ENCODE peak calls at places on chromosomes 16 and 17, in nine cellular contexts. One of them, this sample, is unnamed.

GRCh38 chr16:726438-727290 is at the start of the genes CCDC78 and HAGHL:
- DNase-seq in foreskin fibroblast: peak
- DNase-seq in astrocyte of the spinal cord: peak
- DNase-seq in stomach: peak
- DNase-seq in colonic mucosa: peak
- DNase-seq in fibroblast of the aortic adventitia: no peak
- DNase-seq in psoas muscle: no peak
- DNase-seq in breast epithelium: no peak
- DNase-seq in HAP-1: peak
- DNase-seq in this sample: no peak

GRCh38 chr17:1110844-1111598 is 68.8 kb downstream of the ABR start:
- DNase-seq in foreskin fibroblast: peak
- DNase-seq in astrocyte of the spinal cord: peak
- DNase-seq in stomach: no peak
- DNase-seq in colonic mucosa: peak
- DNase-seq in fibroblast of the aortic adventitia: peak
- DNase-seq in psoas muscle: peak
- DNase-seq in breast epithelium: peak
- DNase-seq in HAP-1: peak
- DNase-seq in this sample: peak

GRCh38 chr16:1865902-1866690 is 5.9 kb downstream of the MEIOB start:
- DNase-seq in foreskin fibroblast: no peak
- DNase-seq in astrocyte of the spinal cord: no peak
- DNase-seq in stomach: no peak
- DNase-seq in colonic mucosa: no peak
- DNase-seq in fibroblast of the aortic adventitia: no peak
- DNase-seq in psoas muscle: no peak
- DNase-seq in breast epithelium: no peak
- DNase-seq in HAP-1: no peak
- DNase-seq in this sample: no peak

GRCh38 chr16:630815-631405 is at the start of gene WFIKKN1:
- DNase-seq in foreskin fibroblast: peak
- DNase-seq in astrocyte of the spinal cord: no peak
- DNase-seq in stomach: peak
- DNase-seq in colonic mucosa: peak
- DNase-seq in fibroblast of the aortic adventitia: no peak
- DNase-seq in psoas muscle: peak
- DNase-seq in breast epithelium: no peak
- DNase-seq in HAP-1: no peak
- DNase-seq in this sample: no peak

GRCh38 chr16:57092786-57093301 is 461 bp downstream of the CPNE2 start:
- DNase-seq in foreskin fibroblast: peak
- DNase-seq in astrocyte of the spinal cord: no peak
- DNase-seq in stomach: peak
- DNase-seq in colonic mucosa: peak
- DNase-seq in fibroblast of the aortic adventitia: no peak
- DNase-seq in psoas muscle: peak
- DNase-seq in breast epithelium: no peak
- DNase-seq in HAP-1: peak
- DNase-seq in this sample: no peak

GRCh38 chr16:87723224-87723619 is 42.6 kb downstream of the KLHDC4 start:
- DNase-seq in foreskin fibroblast: peak
- DNase-seq in astrocyte of the spinal cord: peak
- DNase-seq in stomach: peak
- DNase-seq in colonic mucosa: no peak
- DNase-seq in fibroblast of the aortic adventitia: peak
- DNase-seq in psoas muscle: peak
- DNase-seq in breast epithelium: no peak
- DNase-seq in HAP-1: no peak
- DNase-seq in this sample: peak

GRCh38 chr16:85490971-85491771 is 122.0 kb upstream of the GSE1 start:
- DNase-seq in foreskin fibroblast: no peak
- DNase-seq in astrocyte of the spinal cord: no peak
- DNase-seq in stomach: peak
- DNase-seq in colonic mucosa: peak
- DNase-seq in fibroblast of the aortic adventitia: no peak
- DNase-seq in psoas muscle: no peak
- DNase-seq in breast epithelium: no peak
- DNase-seq in HAP-1: no peak
- DNase-seq in this sample: no peak

GRCh38 chr17:27569884-27570577 is 61.0 kb upstream of the LGALS9 start:
- DNase-seq in foreskin fibroblast: no peak
- DNase-seq in astrocyte of the spinal cord: no peak
- DNase-seq in stomach: no peak
- DNase-seq in colonic mucosa: no peak
- DNase-seq in fibroblast of the aortic adventitia: no peak
- DNase-seq in psoas muscle: peak
- DNase-seq in breast epithelium: no peak
- DNase-seq in HAP-1: no peak
- DNase-seq in this sample: no peak

GRCh38 chr16:77043076-77043475 is 147.9 kb upstream of the MON1B start:
- DNase-seq in foreskin fibroblast: peak
- DNase-seq in astrocyte of the spinal cord: peak
- DNase-seq in stomach: no peak
- DNase-seq in colonic mucosa: no peak
- DNase-seq in fibroblast of the aortic adventitia: peak
- DNase-seq in psoas muscle: no peak
- DNase-seq in breast epithelium: no peak
- DNase-seq in HAP-1: no peak
- DNase-seq in this sample: peak

GRCh38 chr17:48592097-48592496 is 1.5 kb downstream of the HOXB5 start:
- DNase-seq in foreskin fibroblast: no peak
- DNase-seq in astrocyte of the spinal cord: no peak
- DNase-seq in stomach: no peak
- DNase-seq in colonic mucosa: no peak
- DNase-seq in fibroblast of the aortic adventitia: no peak
- DNase-seq in psoas muscle: no peak
- DNase-seq in breast epithelium: no peak
- DNase-seq in HAP-1: no peak
- DNase-seq in this sample: no peak

GRCh38 chr17:15447928-15448579 is 19.4 kb downstream of the CDRT4 start:
- DNase-seq in foreskin fibroblast: peak
- DNase-seq in astrocyte of the spinal cord: no peak
- DNase-seq in stomach: no peak
- DNase-seq in colonic mucosa: no peak
- DNase-seq in fibroblast of the aortic adventitia: no peak
- DNase-seq in psoas muscle: no peak
- DNase-seq in breast epithelium: no peak
- DNase-seq in HAP-1: no peak
- DNase-seq in this sample: no peak

GRCh38 chr17:58052951-58053715 is 30.1 kb upstream of the DYNLL2 start:
- DNase-seq in foreskin fibroblast: peak
- DNase-seq in astrocyte of the spinal cord: no peak
- DNase-seq in stomach: no peak
- DNase-seq in colonic mucosa: no peak
- DNase-seq in fibroblast of the aortic adventitia: no peak
- DNase-seq in psoas muscle: no peak
- DNase-seq in breast epithelium: no peak
- DNase-seq in HAP-1: no peak
- DNase-seq in this sample: no peak

GRCh38 chr17:31068291-31068690 is 26.5 kb upstream of the NF1 start:
- DNase-seq in foreskin fibroblast: peak
- DNase-seq in astrocyte of the spinal cord: no peak
- DNase-seq in stomach: peak
- DNase-seq in colonic mucosa: peak
- DNase-seq in fibroblast of the aortic adventitia: no peak
- DNase-seq in psoas muscle: no peak
- DNase-seq in breast epithelium: no peak
- DNase-seq in HAP-1: peak
- DNase-seq in this sample: no peak

GRCh38 chr16:12321363-12321762 is 344.8 kb downstream of the SNX29 start:
- DNase-seq in foreskin fibroblast: no peak
- DNase-seq in astrocyte of the spinal cord: no peak
- DNase-seq in stomach: no peak
- DNase-seq in colonic mucosa: no peak
- DNase-seq in fibroblast of the aortic adventitia: no peak
- DNase-seq in psoas muscle: no peak
- DNase-seq in breast epithelium: no peak
- DNase-seq in HAP-1: no peak
- DNase-seq in this sample: no peak

GRCh38 chr16:1861730-1862129 is 10.2 kb downstream of the MEIOB start:
- DNase-seq in foreskin fibroblast: no peak
- DNase-seq in astrocyte of the spinal cord: no peak
- DNase-seq in stomach: no peak
- DNase-seq in colonic mucosa: no peak
- DNase-seq in fibroblast of the aortic adventitia: no peak
- DNase-seq in psoas muscle: no peak
- DNase-seq in breast epithelium: no peak
- DNase-seq in HAP-1: no peak
- DNase-seq in this sample: no peak

GRCh38 chr16:52611817-52612673 is 65.1 kb upstream of the TOX3 start:
- DNase-seq in foreskin fibroblast: no peak
- DNase-seq in astrocyte of the spinal cord: no peak
- DNase-seq in stomach: peak
- DNase-seq in colonic mucosa: peak
- DNase-seq in fibroblast of the aortic adventitia: no peak
- DNase-seq in psoas muscle: no peak
- DNase-seq in breast epithelium: no peak
- DNase-seq in HAP-1: no peak
- DNase-seq in this sample: no peak

GRCh38 chr16:15054357-15055140 is 1.3 kb downstream of the NTAN1 start:
- DNase-seq in foreskin fibroblast: no peak
- DNase-seq in astrocyte of the spinal cord: no peak
- DNase-seq in stomach: no peak
- DNase-seq in colonic mucosa: no peak
- DNase-seq in fibroblast of the aortic adventitia: no peak
- DNase-seq in psoas muscle: no peak
- DNase-seq in breast epithelium: no peak
- DNase-seq in HAP-1: no peak
- DNase-seq in this sample: no peak

GRCh38 chr16:86865866-86866675 is 287.7 kb downstream of the FOXL1 start:
- DNase-seq in foreskin fibroblast: peak
- DNase-seq in astrocyte of the spinal cord: no peak
- DNase-seq in stomach: no peak
- DNase-seq in colonic mucosa: no peak
- DNase-seq in fibroblast of the aortic adventitia: no peak
- DNase-seq in psoas muscle: peak
- DNase-seq in breast epithelium: peak
- DNase-seq in HAP-1: no peak
- DNase-seq in this sample: no peak

GRCh38 chr16:22183901-22184614 is 21.8 kb downstream of the SDR42E2 start:
- DNase-seq in foreskin fibroblast: no peak
- DNase-seq in astrocyte of the spinal cord: no peak
- DNase-seq in stomach: no peak
- DNase-seq in colonic mucosa: no peak
- DNase-seq in fibroblast of the aortic adventitia: no peak
- DNase-seq in psoas muscle: no peak
- DNase-seq in breast epithelium: no peak
- DNase-seq in HAP-1: no peak
- DNase-seq in this sample: no peak

GRCh38 chr16:28935333-28935732 is 3.6 kb downstream of the CD19 start:
- DNase-seq in foreskin fibroblast: no peak
- DNase-seq in astrocyte of the spinal cord: no peak
- DNase-seq in stomach: no peak
- DNase-seq in colonic mucosa: no peak
- DNase-seq in fibroblast of the aortic adventitia: no peak
- DNase-seq in psoas muscle: no peak
- DNase-seq in breast epithelium: no peak
- DNase-seq in HAP-1: no peak
- DNase-seq in this sample: no peak
- H3K4me3 ChIP-seq in foreskin fibroblast: no peak
- H3K4me3 ChIP-seq in astrocyte of the spinal cord: no peak
- H3K4me3 ChIP-seq in stomach: no peak
- H3K4me3 ChIP-seq in colonic mucosa: no peak
- H3K4me3 ChIP-seq in fibroblast of the aortic adventitia: no peak
- H3K4me3 ChIP-seq in psoas muscle: no peak
- H3K4me3 ChIP-seq in breast epithelium: no peak
- H3K4me3 ChIP-seq in HAP-1: no peak
- H3K4me3 ChIP-seq in this sample: no peak

DNA sequence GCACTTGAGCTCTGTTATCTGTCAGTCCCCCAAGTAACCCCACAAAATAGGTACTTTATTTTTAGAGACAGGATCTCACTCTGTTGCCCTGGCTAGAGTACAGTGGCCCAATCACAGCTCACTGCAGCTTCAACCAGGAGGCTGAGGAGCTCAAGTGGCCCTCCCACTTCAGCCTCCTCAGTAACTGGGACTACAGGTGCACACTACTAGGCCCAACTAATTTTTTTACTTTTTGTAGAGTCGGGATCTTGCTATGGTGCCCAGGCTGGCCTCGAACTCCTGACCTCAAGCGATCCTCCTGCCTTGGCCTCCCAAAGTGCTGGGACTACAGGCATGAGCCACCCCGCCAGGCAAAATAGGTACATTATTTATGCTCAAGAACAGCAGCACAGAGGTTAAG is 99.6 kb downstream of the MGAT5B start:
- DNase-seq in foreskin fibroblast: no peak
- DNase-seq in astrocyte of the spinal cord: no peak
- DNase-seq in stomach: no peak
- DNase-seq in colonic mucosa: no peak
- DNase-seq in fibroblast of the aortic adventitia: no peak
- DNase-seq in psoas muscle: no peak
- DNase-seq in breast epithelium: no peak
- DNase-seq in HAP-1: no peak
- DNase-seq in this sample: no peak
- H3K4me3 ChIP-seq in foreskin fibroblast: no peak
- H3K4me3 ChIP-seq in astrocyte of the spinal cord: no peak
- H3K4me3 ChIP-seq in stomach: no peak
- H3K4me3 ChIP-seq in colonic mucosa: no peak
- H3K4me3 ChIP-seq in fibroblast of the aortic adventitia: no peak
- H3K4me3 ChIP-seq in psoas muscle: no peak
- H3K4me3 ChIP-seq in breast epithelium: no peak
- H3K4me3 ChIP-seq in HAP-1: no peak
- H3K4me3 ChIP-seq in this sample: no peak

DNA sequence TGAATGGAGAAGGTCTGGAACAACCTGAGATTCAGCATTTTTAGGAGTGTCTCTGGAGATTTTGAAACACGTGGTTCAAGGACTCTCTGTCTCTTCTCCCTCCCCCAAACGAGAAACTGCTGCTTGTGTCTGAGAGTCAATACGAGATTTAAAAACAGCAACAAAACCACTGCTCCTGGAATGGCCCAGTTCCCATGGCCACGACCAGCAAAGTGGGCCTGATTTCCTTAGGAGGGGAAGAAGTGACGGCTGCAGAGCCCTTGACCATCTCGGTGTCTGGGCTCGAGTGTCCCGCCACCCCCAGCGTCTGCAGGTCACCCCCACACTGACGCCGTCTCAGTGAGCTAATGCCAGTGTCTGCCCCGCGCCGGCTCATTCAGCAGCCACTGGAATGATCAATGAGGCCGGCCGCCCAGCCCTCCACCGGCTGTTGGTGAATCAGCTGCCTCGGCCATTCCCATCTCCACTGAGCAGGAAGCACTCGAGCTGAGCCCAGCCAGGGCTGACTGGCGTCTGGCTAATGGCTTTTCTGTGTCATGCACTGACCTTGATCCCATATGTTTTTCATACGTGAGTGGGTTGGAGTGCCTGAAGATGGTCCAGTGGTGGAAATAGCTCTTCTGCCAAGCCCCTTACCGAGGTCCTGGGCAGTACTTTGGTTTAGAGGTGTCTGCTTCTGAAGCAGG is 151.8 kb downstream of the PITPNC1 start:
- DNase-seq in foreskin fibroblast: peak
- DNase-seq in astrocyte of the spinal cord: peak
- DNase-seq in stomach: peak
- DNase-seq in colonic mucosa: peak
- DNase-seq in fibroblast of the aortic adventitia: peak
- DNase-seq in psoas muscle: peak
- DNase-seq in breast epithelium: no peak
- DNase-seq in HAP-1: no peak
- DNase-seq in this sample: peak
- H3K4me3 ChIP-seq in foreskin fibroblast: peak
- H3K4me3 ChIP-seq in astrocyte of the spinal cord: peak
- H3K4me3 ChIP-seq in stomach: peak
- H3K4me3 ChIP-seq in colonic mucosa: peak
- H3K4me3 ChIP-seq in fibroblast of the aortic adventitia: peak
- H3K4me3 ChIP-seq in psoas muscle: peak
- H3K4me3 ChIP-seq in breast epithelium: peak
- H3K4me3 ChIP-seq in HAP-1: no peak
- H3K4me3 ChIP-seq in this sample: peak

GRCh38 chr17:39210093-39210434 is 10.0 kb downstream of the RPL19 start:
- DNase-seq in foreskin fibroblast: no peak
- DNase-seq in astrocyte of the spinal cord: no peak
- DNase-seq in stomach: no peak
- DNase-seq in colonic mucosa: no peak
- DNase-seq in fibroblast of the aortic adventitia: no peak
- DNase-seq in psoas muscle: no peak
- DNase-seq in breast epithelium: no peak
- DNase-seq in HAP-1: no peak
- DNase-seq in this sample: no peak
- H3K4me3 ChIP-seq in foreskin fibroblast: peak
- H3K4me3 ChIP-seq in astrocyte of the spinal cord: peak
- H3K4me3 ChIP-seq in stomach: peak
- H3K4me3 ChIP-seq in colonic mucosa: peak
- H3K4me3 ChIP-seq in fibroblast of the aortic adventitia: peak
- H3K4me3 ChIP-seq in psoas muscle: peak
- H3K4me3 ChIP-seq in breast epithelium: peak
- H3K4me3 ChIP-seq in HAP-1: no peak
- H3K4me3 ChIP-seq in this sample: peak